ENCODE peak calls at places on chromosomes 6 and 20, in eight cellular contexts. H is stimulated activated CD4-positive, alpha-beta T cell treated with anti-CD3 and anti-CD28 coated beads, Interleukin-2, amount 100 ng/mL, for 24 hours; T is NCI-H1092 treated with DMSO at 0.1 percent for 48 hours; B is nephron progenitor cell; J is pons; P is LoVo; E is esophagus squamous epithelium; C is T1000. A is an unnamed sample.

GRCh38 chr6:42454428-42454791 is 2.7 kb upstream of the TRERF1 start:
- DNase-seq in H (no peak), E (no peak), J (no peak), T (no peak), P (peak), B (peak), C (no peak), A (no peak)

GRCh38 chr20:41428285-41428684 is 61.7 kb upstream of the EMILIN3 start:
- DNase-seq in C (no peak), B (no peak), J (no peak), H (no peak), E (no peak), P (no peak), T (no peak), A (peak)

GRCh38 chr6:67630146-67630545 is 1004.9 kb upstream of the ADGRB3 start:
- DNase-seq in B (no peak), P (no peak), C (no peak), J (peak), T (no peak), E (no peak), H (no peak), A (peak)

GRCh38 chr20:32017711-32018251 is 7.5 kb downstream of the CCM2L start:
- DNase-seq in T (peak), C (no peak), H (peak), J (no peak), B (peak), P (peak), E (no peak), A (no peak)

GRCh38 chr6:167825059-167825758 is 1.5 kb upstream of the AFDN start:
- DNase-seq in C (no peak), B (no peak), J (peak), P (no peak), T (no peak), H (no peak), E (no peak), A (no peak)

GRCh38 chr20:1935696-1936366 is 40.6 kb downstream of the SIRPA start:
- DNase-seq in P (no peak), H (no peak), E (no peak), T (no peak), B (no peak), J (peak), C (no peak), A (no peak)

GRCh38 chr6:37630281-37630799 is 67.3 kb downstream of the MDGA1 start:
- DNase-seq in B (no peak), C (peak), T (no peak), J (no peak), H (no peak), P (peak), E (no peak), A (peak)

GRCh38 chr6:11337306-11337705 is 104.8 kb upstream of the NEDD9 start:
- DNase-seq in T (no peak), P (no peak), E (no peak), C (no peak), J (no peak), H (no peak), B (no peak), A (no peak)

GRCh38 chr6:132369526-132369925 is 31.7 kb downstream of the MOXD1 start:
- DNase-seq in J (peak), H (no peak), P (no peak), T (no peak), C (no peak), E (no peak), B (no peak), A (peak)

GRCh38 chr6:128068110-128068460 is 167.2 kb upstream of the THEMIS start:
- DNase-seq in T (no peak), J (peak), H (no peak), C (no peak), P (no peak), B (no peak), E (no peak), A (no peak)

GRCh38 chr20:50110141-50111047 is 2.6 kb downstream of the UBE2V1 start:
- DNase-seq in J (no peak), C (no peak), B (no peak), T (no peak), P (peak), E (no peak), H (peak), A (no peak)

GRCh38 chr6:1613631-1614447 is 4.1 kb downstream of the FOXC1 start:
- DNase-seq in H (no peak), T (no peak), P (no peak), E (no peak), J (no peak), B (peak), C (peak), A (no peak)

GRCh38 chr6:56374841-56375369 is 127.5 kb upstream of the COL21A1 start:
- DNase-seq in P (no peak), B (no peak), E (no peak), C (no peak), T (no peak), J (no peak), H (no peak), A (peak)

GRCh38 chr6:166257911-166258318 is 50.3 kb downstream of the PRR18 start:
- DNase-seq in B (no peak), C (no peak), P (peak), J (no peak), E (no peak), H (peak), T (no peak), A (no peak)

A was measured in brain microvascular endothelial cell.